ENCODE peak calls at places on chromosomes 11 and 22, in nine cellular contexts. G is fibroblast of pulmonary artery, W is left ventricle myocardium inferior, J is stomach, M is kidney epithelial cell, N is HFF-Myc, Q is upper lobe of right lung, P is pancreas, H is right atrium auricular region. T is an unnamed sample.

GRCh38 chr11:102523887-102524286 is 6.7 kb downstream of the MMP7 start:
- DNase-seq in G (no peak), W (no peak), J (no peak), M (no peak), N (no peak), Q (no peak), P (no peak), H (no peak), T (no peak)

GRCh38 chr11:134999490-135000066 is 587.5 kb upstream of the B3GAT1 start:
- DNase-seq in G (no peak), W (no peak), J (no peak), M (no peak), N (no peak), Q (no peak), P (no peak), H (peak), T (no peak)

GRCh38 chr11:95534809-95535208 is 254.8 kb downstream of the FAM76B start:
- DNase-seq in G (no peak), W (no peak), J (no peak), M (no peak), N (no peak), Q (no peak), P (no peak), H (no peak), T (no peak)

GRCh38 chr11:94586978-94587377 is 19.8 kb downstream of the PIWIL4 start:
- DNase-seq in G (no peak), W (no peak), J (no peak), M (no peak), N (no peak), Q (no peak), P (no peak), H (no peak), T (no peak)

GRCh38 chr22:48565901-48566501 is 1261.7 kb downstream of the BRD1 start:
- DNase-seq in G (no peak), W (no peak), J (no peak), M (no peak), N (no peak), Q (no peak), P (no peak), H (no peak), T (no peak)

GRCh38 chr11:43931717-43932039 is 10.8 kb upstream of the C11orf96 start:
- DNase-seq in G (no peak), W (no peak), J (no peak), M (no peak), N (no peak), Q (no peak), P (no peak), H (no peak), T (no peak)

GRCh38 chr22:46652930-46653331 is 32.7 kb downstream of the GRAMD4 start:
- DNase-seq in G (peak), W (peak), J (no peak), M (no peak), N (no peak), Q (no peak), P (no peak), H (peak), T (no peak)

GRCh38 chr11:86089659-86090058 is 20.8 kb upstream of the PICALM start:
- DNase-seq in G (peak), W (no peak), J (no peak), M (no peak), N (no peak), Q (no peak), P (no peak), H (no peak), T (peak)

GRCh38 chr22:25419247-25420113 is 145.0 kb upstream of the GRK3 start:
- DNase-seq in G (no peak), W (no peak), J (no peak), M (no peak), N (no peak), Q (no peak), P (no peak), H (peak), T (peak)

GRCh38 chr22:31347251-31348008 is 1.3 kb upstream of the PATZ1 start:
- DNase-seq in G (peak), W (peak), J (peak), M (no peak), N (no peak), Q (peak), P (peak), H (no peak), T (peak)

GRCh38 chr11:28836285-28837081 is 728.3 kb downstream of the METTL15 start:
- DNase-seq in G (peak), W (no peak), J (no peak), M (peak), N (peak), Q (no peak), P (no peak), H (no peak), T (peak)

GRCh38 chr11:66291303-66291705 is 390 bp upstream of the TMEM151A start:
- DNase-seq in G (no peak), W (no peak), J (no peak), M (no peak), N (no peak), Q (no peak), P (no peak), H (no peak), T (no peak)
- H3K4me3 ChIP-seq in G (no peak), W (peak), J (peak), M (no peak), N (no peak), Q (no peak), P (no peak), H (peak), T (no peak)

GRCh38 chr11:34940026-34940677 is 23.7 kb downstream of the PDHX start:
- DNase-seq in G (peak), W (no peak), J (no peak), M (no peak), N (no peak), Q (no peak), P (no peak), H (no peak), T (peak)
- TF ChIP-seq CTCF in G (no peak), W (no peak), J (no peak), M (no peak), N (no peak), Q (no peak), P (no peak), H (no peak), T (peak)

DNA sequence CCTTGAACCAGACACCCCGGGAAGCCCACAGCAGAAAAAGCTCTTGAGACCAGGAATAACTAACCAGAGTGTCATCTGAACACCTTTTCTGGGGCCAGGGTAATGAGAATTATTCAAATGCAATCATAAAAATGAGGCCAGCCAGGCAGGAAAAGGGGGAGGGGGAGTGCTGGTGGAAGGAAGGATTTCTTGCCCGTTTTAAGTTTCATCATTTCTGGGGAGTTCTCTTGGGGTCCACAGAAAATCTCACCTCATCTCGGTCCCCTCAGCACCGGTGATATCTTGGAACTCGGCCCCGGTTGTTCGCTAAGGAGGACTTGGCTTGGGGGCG is 495 bp upstream of the PKNOX2 start:
- DNase-seq in G (no peak), W (no peak), J (no peak), M (no peak), N (no peak), Q (no peak), P (no peak), H (no peak), T (no peak)
- H3K4me3 ChIP-seq in G (peak), W (peak), J (peak), M (no peak), N (no peak), Q (peak), P (no peak), H (peak), T (no peak)

GRCh38 chr22:19470010-19470409 is 9.0 kb downstream of the UFD1 start:
- DNase-seq in G (no peak), W (no peak), J (no peak), M (no peak), N (no peak), Q (no peak), P (no peak), H (no peak), T (no peak)

GRCh38 chr22:19472233-19472632 is 6.8 kb downstream of the UFD1 start:
- DNase-seq in G (no peak), W (no peak), J (no peak), M (no peak), N (no peak), Q (no peak), P (no peak), H (no peak), T (no peak)

GRCh38 chr22:19476023-19476422 is 3.0 kb downstream of the UFD1 start:
- DNase-seq in G (no peak), W (no peak), J (no peak), M (no peak), N (no peak), Q (no peak), P (no peak), H (no peak), T (no peak)

GRCh38 chr22:19471572-19471971 is 7.4 kb downstream of the UFD1 start:
- DNase-seq in G (no peak), W (no peak), J (no peak), M (no peak), N (no peak), Q (no peak), P (no peak), H (no peak), T (no peak)

GRCh38 chr22:19473578-19473977 is 5.4 kb downstream of the UFD1 start:
- DNase-seq in G (no peak), W (no peak), J (no peak), M (no peak), N (no peak), Q (no peak), P (no peak), H (no peak), T (no peak)
- TF ChIP-seq CTCF in G (peak), W (no peak), J (no peak), M (peak), N (no peak), Q (no peak), P (no peak), H (no peak), T (peak)

GRCh38 chr11:110711448-110711775 is 825 bp downstream of the ARHGAP20 start:
- DNase-seq in G (no peak), W (no peak), J (no peak), M (no peak), N (no peak), Q (no peak), P (no peak), H (no peak), T (no peak)

GRCh38 chr11:110712643-110713468 is 619 bp upstream of the ARHGAP20 start:
- DNase-seq in G (peak), W (no peak), J (no peak), M (no peak), N (no peak), Q (peak), P (no peak), H (no peak), T (peak)

GRCh38 chr11:110711776-110712642 is at the start of gene ARHGAP20:
- DNase-seq in G (peak), W (peak), J (peak), M (no peak), N (no peak), Q (peak), P (peak), H (peak), T (peak)

GRCh38 chr11:110713469-110713776 is 1.2 kb upstream of the ARHGAP20 start:
- DNase-seq in G (no peak), W (no peak), J (no peak), M (no peak), N (no peak), Q (peak), P (no peak), H (no peak), T (no peak)

DNA sequence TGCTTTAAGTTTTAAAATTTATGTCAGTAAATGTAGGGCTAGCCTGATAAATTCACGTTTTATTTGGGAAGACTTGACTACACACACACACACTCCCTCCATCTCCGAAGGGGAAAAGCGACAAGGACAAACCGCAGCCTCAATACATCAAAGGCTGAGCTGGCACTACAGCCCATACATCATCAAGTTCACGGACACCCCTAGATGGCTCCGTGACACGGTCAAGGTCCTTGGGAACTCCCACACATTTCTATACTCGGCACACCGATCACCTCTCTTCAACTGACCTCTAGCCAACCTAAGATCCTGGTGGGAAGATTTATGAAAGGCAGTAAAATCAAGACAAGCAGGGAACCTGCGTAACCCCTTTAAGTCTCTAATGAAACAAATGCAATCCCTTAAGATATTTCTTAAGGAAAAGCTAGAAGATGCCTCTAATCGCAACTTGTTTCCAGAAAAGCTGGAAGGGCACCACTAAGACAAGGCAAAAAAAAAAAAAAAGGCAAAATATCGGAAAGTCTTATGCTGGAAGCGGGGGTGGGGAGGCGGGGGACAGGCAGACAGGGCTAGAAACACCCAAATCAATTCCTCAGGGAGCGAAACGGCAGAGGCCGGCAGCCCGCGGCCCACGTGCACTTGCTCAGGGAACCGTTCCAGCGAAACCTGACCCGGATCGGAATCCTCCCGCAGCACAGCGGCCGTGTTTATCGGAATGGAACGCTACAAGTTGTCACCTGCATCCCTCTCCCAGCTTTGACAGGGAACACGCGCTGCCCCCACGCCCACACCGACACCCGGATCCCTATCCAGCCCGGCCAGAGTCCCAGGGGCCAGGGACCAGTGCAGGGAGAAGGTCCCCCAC is 1.5 kb downstream of the ARHGAP20 start:
- DNase-seq in G (peak), W (peak), J (peak), M (no peak), N (no peak), Q (peak), P (peak), H (no peak), T (no peak)
- H3K4me3 ChIP-seq in G (peak), W (peak), J (peak), M (peak), N (peak), Q (peak), P (no peak), H (peak), T (peak)

T was measured in AG10803.